ENCODE peak calls at places on chromosome 2, in four cellular contexts. Q, R, C and X are unnamed samples.

GRCh38 chr2:27960237-27960912 is 69.8 kb downstream of the BABAM2 start:
- DNase-seq in Q (no peak), C (no peak), R (no peak), X (peak; percentile 23)

GRCh38 chr2:168935810-168936581 is 34.9 kb downstream of the G6PC2 start:
- DNase-seq in Q (no peak), R (no peak), C (no peak), X (no peak)

GRCh38 chr2:102120261-102121259 is 22.0 kb upstream of the IL1R1 start:
- DNase-seq in R (no peak), C (no peak), Q (no peak), X (no peak)

GRCh38 chr2:174399171-174399570 is 3.6 kb downstream of the SCRN3 start:
- DNase-seq in Q (no peak), R (no peak), C (no peak), X (no peak)

GRCh38 chr2:102155703-102156515 is 13.4 kb downstream of the IL1R1 start:
- DNase-seq in R (no peak), C (no peak), Q (no peak), X (no peak)

GRCh38 chr2:35510641-35511040 is 844.9 kb upstream of the CRIM1 start:
- DNase-seq in C (no peak), R (no peak), Q (no peak), X (no peak)

GRCh38 chr2:170660406-170660805 is 54.7 kb upstream of the SP5 start:
- DNase-seq in C (no peak), R (no peak), Q (no peak), X (no peak)

GRCh38 chr2:29562319-29562718 is 359.1 kb downstream of the ALK start:
- DNase-seq in C (no peak), Q (no peak), R (no peak), X (no peak)

GRCh38 chr2:156671706-156672105 is 235.5 kb downstream of the GPD2 start:
- DNase-seq in Q (no peak), R (no peak), C (no peak), X (no peak)

GRCh38 chr2:206981739-206982336 is 42.5 kb downstream of the CPO start:
- DNase-seq in R (peak; percentile 38), C (peak; percentile 44), Q (peak; percentile 69), X (peak; percentile 39)

GRCh38 chr2:173651891-173652290 is 297.2 kb downstream of the CDCA7 start:
- DNase-seq in Q (no peak), R (no peak), C (no peak), X (no peak)

GRCh38 chr2:6337123-6337830 is 528.4 kb downstream of the CMPK2 start:
- DNase-seq in Q (no peak), R (no peak), C (no peak), X (no peak)

GRCh38 chr2:150544731-150545130 is 57.3 kb upstream of the RND3 start:
- DNase-seq in C (no peak), R (no peak), Q (no peak), X (no peak)

GRCh38 chr2:75609937-75610508 is 36.6 kb upstream of the MRPL19 start:
- DNase-seq in Q (no peak), C (peak; percentile 58), R (no peak), X (no peak)

GRCh38 chr2:222651721-222652420 is 4.0 kb downstream of the FARSB start:
- DNase-seq in C (no peak), R (no peak), Q (no peak), X (no peak)

GRCh38 chr2:37766087-37766486 is 94.6 kb upstream of the CDC42EP3 start:
- DNase-seq in R (no peak), C (no peak), Q (no peak), X (no peak)

GRCh38 chr2:159905901-159906300 is 107.9 kb upstream of the CD302 start:
- DNase-seq in R (no peak), Q (no peak), C (no peak), X (no peak)

GRCh38 chr2:230525682-230526081 is 109.7 kb downstream of the SP100 start:
- DNase-seq in C (no peak), R (no peak), Q (no peak), X (no peak)

GRCh38 chr2:152436148-152436547 is 101.2 kb downstream of the FMNL2 start:
- DNase-seq in C (no peak), Q (no peak), R (no peak), X (no peak)

GRCh38 chr2:112031916-112032582 is 23.0 kb upstream of the TMEM87B start:
- DNase-seq in C (no peak), R (no peak), Q (no peak), X (no peak)